ENCODE peak calls at places on chromosomes 6 and 20, in four cellular contexts. I is mesendoderm; D is activated CD4-positive, alpha-beta T cell treated with anti-CD3 and anti-CD28 coated beads for 4 hours; W is left ventricle myocardium superior. L is an unnamed sample.

GRCh38 chr6:14466278-14466677 is 348.7 kb downstream of the CD83 start:
- DNase-seq in W (no peak), D (no peak), I (no peak), L (no peak)

GRCh38 chr6:27422651-27423332 is 34.2 kb downstream of the ZNF391 start:
- DNase-seq in I (peak; percentile 80), W (no peak), D (no peak), L (no peak)

GRCh38 chr6:56852249-56852606 is 102.7 kb upstream of the BEND6 start:
- DNase-seq in W (no peak), I (no peak), D (no peak), L (no peak)

GRCh38 chr6:346389-347030 is 45.0 kb upstream of the IRF4 start:
- DNase-seq in W (peak; percentile 52), D (no peak), I (no peak), L (peak; percentile 58)

GRCh38 chr6:25083784-25084507 is 148.2 kb upstream of the RIPOR2 start:
- DNase-seq in I (no peak), D (no peak), W (no peak), L (no peak)

GRCh38 chr6:57267586-57268293 is 45.6 kb upstream of the RAB23 start:
- DNase-seq in W (no peak), I (peak; percentile 79), D (peak; percentile 42), L (no peak)

GRCh38 chr20:61443541-61444126 is 191.6 kb downstream of the CDH4 start:
- DNase-seq in D (no peak), W (no peak), I (no peak), L (no peak)

GRCh38 chr6:142947702-142948480 is 2.9 kb upstream of the HIVEP2 start:
- DNase-seq in D (no peak), W (no peak), I (no peak), L (no peak)

GRCh38 chr6:137339929-137340559 is 120.9 kb upstream of the IFNGR1 start:
- DNase-seq in W (no peak), I (no peak), D (no peak), L (no peak)

GRCh38 chr6:84017709-84018452 is 15.7 kb upstream of the MRAP2 start:
- DNase-seq in I (no peak), D (no peak), W (no peak), L (no peak)

GRCh38 chr6:127053032-127053908 is 65.2 kb upstream of the RSPO3 start:
- DNase-seq in I (peak; percentile 7), W (no peak), D (no peak), L (no peak)

GRCh38 chr20:36259177-36259835 is 23.0 kb downstream of the AAR2 start:
- DNase-seq in I (peak; percentile 93), D (no peak), W (no peak), L (no peak)

GRCh38 chr20:62906209-62906608 is 20.1 kb downstream of the DIDO1 start:
- DNase-seq in W (peak; percentile 69), D (no peak), I (no peak), L (no peak)

GRCh38 chr6:20497200-20497820 is 36.9 kb upstream of the CDKAL1 start:
- DNase-seq in W (no peak), D (no peak), I (no peak), L (no peak)

GRCh38 chr6:153051801-153052200 is 49.3 kb upstream of the MTRF1L start:
- DNase-seq in W (no peak), D (no peak), I (no peak), L (no peak)

GRCh38 chr20:37670426-37670825 is 23.4 kb upstream of the CTNNBL1 start:
- DNase-seq in I (no peak), D (no peak), W (peak; percentile 41), L (no peak)

GRCh38 chr6:133983099-133983939 is 30.3 kb downstream of the TBPL1 start:
- DNase-seq in W (no peak), I (peak; percentile 72), D (peak; percentile 57), L (peak; percentile 72)

GRCh38 chr6:33683576-33684427 is 27.7 kb downstream of the UQCC2 start:
- DNase-seq in I (no peak), W (no peak), D (no peak), L (peak; percentile 46)

GRCh38 chr6:31815025-31815838 is at the start of the genes HSPA1A and HSPA1L:
- DNase-seq in W (peak; percentile 94), D (peak; percentile 48), I (peak; percentile 99), L (peak; percentile 95)

GRCh38 chr6:120077489-120077888 is 727.9 kb upstream of the MAN1A1 start:
- DNase-seq in I (peak; percentile 75), W (no peak), D (no peak), L (no peak)

GRCh38 chr6:24982231-24982630 is 46.5 kb upstream of the RIPOR2 start:
- DNase-seq in W (no peak), D (no peak), I (no peak), L (no peak)

GRCh38 chr20:37362821-37363220 is 16.9 kb downstream of the SRC start:
- DNase-seq in W (no peak), I (no peak), D (no peak), L (no peak)

GRCh38 chr6:13573669-13574110 is 711 bp upstream of the SIRT5 start:
- DNase-seq in D (peak; percentile 5), I (peak; percentile 75), W (peak; percentile 40), L (no peak)

L was measured in Right ventricle myocardium inferior.